ENCODE peak calls at places on chromosomes 3 and 15, in five cellular contexts. One of them, this sample, is unnamed.

GRCh38 chr15:63928185-63928852 is 94.6 kb upstream of the HERC1 start:
- DNase-seq in NCI-H510A treated with DMSO at 0.1 percent for 48 hours: no peak
- DNase-seq in pancreas: no peak
- DNase-seq in progenitor cell of endocrine pancreas: no peak
- DNase-seq in mucosa of gallbladder: no peak
- DNase-seq in this sample: no peak

GRCh38 chr3:115399751-115400150 is 223.6 kb upstream of the GAP43 start:
- DNase-seq in NCI-H510A treated with DMSO at 0.1 percent for 48 hours: no peak
- DNase-seq in pancreas: no peak
- DNase-seq in progenitor cell of endocrine pancreas: no peak
- DNase-seq in mucosa of gallbladder: no peak
- DNase-seq in this sample: no peak

GRCh38 chr15:31392761-31393401 is 66.2 kb downstream of the KLF13 start:
- DNase-seq in NCI-H510A treated with DMSO at 0.1 percent for 48 hours: no peak
- DNase-seq in pancreas: peak; percentile 86
- DNase-seq in progenitor cell of endocrine pancreas: no peak
- DNase-seq in mucosa of gallbladder: peak; percentile 17
- DNase-seq in this sample: no peak

GRCh38 chr15:34116620-34117019 is 14.7 kb downstream of the PGBD4 start:
- DNase-seq in NCI-H510A treated with DMSO at 0.1 percent for 48 hours: no peak
- DNase-seq in pancreas: no peak
- DNase-seq in progenitor cell of endocrine pancreas: no peak
- DNase-seq in mucosa of gallbladder: no peak
- DNase-seq in this sample: no peak

GRCh38 chr3:32200490-32200889 is 38.0 kb upstream of the CMTM8 start:
- DNase-seq in NCI-H510A treated with DMSO at 0.1 percent for 48 hours: no peak
- DNase-seq in pancreas: no peak
- DNase-seq in progenitor cell of endocrine pancreas: no peak
- DNase-seq in mucosa of gallbladder: no peak
- DNase-seq in this sample: no peak

GRCh38 chr15:95929232-95929846 is 401.2 kb upstream of the NR2F2 start:
- DNase-seq in NCI-H510A treated with DMSO at 0.1 percent for 48 hours: no peak
- DNase-seq in pancreas: no peak
- DNase-seq in progenitor cell of endocrine pancreas: no peak
- DNase-seq in mucosa of gallbladder: no peak
- DNase-seq in this sample: no peak

GRCh38 chr15:48682949-48683651 is 37.6 kb upstream of the FBN1 start:
- DNase-seq in NCI-H510A treated with DMSO at 0.1 percent for 48 hours: no peak
- DNase-seq in pancreas: no peak
- DNase-seq in progenitor cell of endocrine pancreas: no peak
- DNase-seq in mucosa of gallbladder: peak; percentile 59
- DNase-seq in this sample: no peak

GRCh38 chr15:56523521-56523920 is 58.6 kb upstream of the MNS1 start:
- DNase-seq in NCI-H510A treated with DMSO at 0.1 percent for 48 hours: no peak
- DNase-seq in pancreas: no peak
- DNase-seq in progenitor cell of endocrine pancreas: no peak
- DNase-seq in mucosa of gallbladder: no peak
- DNase-seq in this sample: no peak

GRCh38 chr15:42444415-42445063 is 46.4 kb downstream of the ZNF106 start:
- DNase-seq in NCI-H510A treated with DMSO at 0.1 percent for 48 hours: no peak
- DNase-seq in pancreas: no peak
- DNase-seq in progenitor cell of endocrine pancreas: no peak
- DNase-seq in mucosa of gallbladder: no peak
- DNase-seq in this sample: peak; percentile 33

GRCh38 chr15:40081691-40082194 is 26.9 kb downstream of the BMF start:
- DNase-seq in NCI-H510A treated with DMSO at 0.1 percent for 48 hours: peak; percentile 13
- DNase-seq in pancreas: no peak
- DNase-seq in progenitor cell of endocrine pancreas: peak; percentile 55
- DNase-seq in mucosa of gallbladder: peak; percentile 86
- DNase-seq in this sample: no peak

GRCh38 chr3:172524611-172525010 is 1.4 kb upstream of the TNFSF10 start:
- DNase-seq in NCI-H510A treated with DMSO at 0.1 percent for 48 hours: no peak
- DNase-seq in pancreas: no peak
- DNase-seq in progenitor cell of endocrine pancreas: no peak
- DNase-seq in mucosa of gallbladder: no peak
- DNase-seq in this sample: no peak

GRCh38 chr3:44289882-44290462 is 48.3 kb downstream of the TOPAZ1 start:
- DNase-seq in NCI-H510A treated with DMSO at 0.1 percent for 48 hours: no peak
- DNase-seq in pancreas: no peak
- DNase-seq in progenitor cell of endocrine pancreas: no peak
- DNase-seq in mucosa of gallbladder: no peak
- DNase-seq in this sample: no peak

GRCh38 chr3:9944271-9944670 is 7.9 kb downstream of the PRRT3 start:
- DNase-seq in NCI-H510A treated with DMSO at 0.1 percent for 48 hours: no peak
- DNase-seq in pancreas: no peak
- DNase-seq in progenitor cell of endocrine pancreas: no peak
- DNase-seq in mucosa of gallbladder: no peak
- DNase-seq in this sample: no peak

GRCh38 chr15:81265944-81266775 is 57.8 kb downstream of the STARD5 start:
- DNase-seq in NCI-H510A treated with DMSO at 0.1 percent for 48 hours: peak; percentile 70
- DNase-seq in pancreas: peak; percentile 90
- DNase-seq in progenitor cell of endocrine pancreas: peak; percentile 72
- DNase-seq in mucosa of gallbladder: peak; percentile 86
- DNase-seq in this sample: peak; percentile 68

GRCh38 chr15:85690546-85691226 is 104.0 kb downstream of the KLHL25 start:
- DNase-seq in NCI-H510A treated with DMSO at 0.1 percent for 48 hours: no peak
- DNase-seq in pancreas: no peak
- DNase-seq in progenitor cell of endocrine pancreas: no peak
- DNase-seq in mucosa of gallbladder: no peak
- DNase-seq in this sample: no peak

GRCh38 chr3:58422756-58423324 is 10.8 kb downstream of the PDHB start:
- DNase-seq in NCI-H510A treated with DMSO at 0.1 percent for 48 hours: no peak
- DNase-seq in pancreas: no peak
- DNase-seq in progenitor cell of endocrine pancreas: no peak
- DNase-seq in mucosa of gallbladder: no peak
- DNase-seq in this sample: no peak

GRCh38 chr15:66488525-66488924 is 9.0 kb downstream of the SNAPC5 start:
- DNase-seq in NCI-H510A treated with DMSO at 0.1 percent for 48 hours: no peak
- DNase-seq in pancreas: no peak
- DNase-seq in progenitor cell of endocrine pancreas: no peak
- DNase-seq in mucosa of gallbladder: no peak
- DNase-seq in this sample: no peak

GRCh38 chr3:9147215-9147895 is 102.1 kb downstream of the SRGAP3 start:
- DNase-seq in NCI-H510A treated with DMSO at 0.1 percent for 48 hours: no peak
- DNase-seq in pancreas: no peak
- DNase-seq in progenitor cell of endocrine pancreas: no peak
- DNase-seq in mucosa of gallbladder: no peak
- DNase-seq in this sample: no peak

GRCh38 chr15:74956648-74957300 is at the start of gene RPP25:
- DNase-seq in NCI-H510A treated with DMSO at 0.1 percent for 48 hours: peak; percentile 59
- DNase-seq in pancreas: peak; percentile 91
- DNase-seq in progenitor cell of endocrine pancreas: peak; percentile 36
- DNase-seq in mucosa of gallbladder: peak; percentile 78
- DNase-seq in this sample: peak; percentile 29

GRCh38 chr3:27095588-27096222 is 273.5 kb downstream of the NEK10 start:
- DNase-seq in NCI-H510A treated with DMSO at 0.1 percent for 48 hours: no peak
- DNase-seq in pancreas: no peak
- DNase-seq in progenitor cell of endocrine pancreas: no peak
- DNase-seq in mucosa of gallbladder: no peak
- DNase-seq in this sample: no peak

GRCh38 chr15:62503451-62503850 is 338.4 kb upstream of the C2CD4B start:
- DNase-seq in NCI-H510A treated with DMSO at 0.1 percent for 48 hours: no peak
- DNase-seq in pancreas: no peak
- DNase-seq in progenitor cell of endocrine pancreas: no peak
- DNase-seq in mucosa of gallbladder: no peak
- DNase-seq in this sample: no peak

GRCh38 chr3:70176224-70176623 is 136.2 kb downstream of the MDFIC2 start:
- DNase-seq in NCI-H510A treated with DMSO at 0.1 percent for 48 hours: no peak
- DNase-seq in pancreas: no peak
- DNase-seq in progenitor cell of endocrine pancreas: no peak
- DNase-seq in mucosa of gallbladder: no peak
- DNase-seq in this sample: no peak

GRCh38 chr3:49607796-49608195 is 53.5 kb downstream of the BSN start:
- DNase-seq in NCI-H510A treated with DMSO at 0.1 percent for 48 hours: no peak
- DNase-seq in pancreas: no peak
- DNase-seq in progenitor cell of endocrine pancreas: no peak
- DNase-seq in mucosa of gallbladder: no peak
- DNase-seq in this sample: peak; percentile 32

GRCh38 chr3:155416500-155417118 is 123.1 kb upstream of the STRIT1 start:
- DNase-seq in NCI-H510A treated with DMSO at 0.1 percent for 48 hours: no peak
- DNase-seq in pancreas: no peak
- DNase-seq in progenitor cell of endocrine pancreas: no peak
- DNase-seq in mucosa of gallbladder: no peak
- DNase-seq in this sample: no peak

GRCh38 chr3:75342425-75342824 is 321.7 kb upstream of the FRG2C start:
- DNase-seq in NCI-H510A treated with DMSO at 0.1 percent for 48 hours: no peak
- DNase-seq in pancreas: no peak
- DNase-seq in progenitor cell of endocrine pancreas: no peak
- DNase-seq in mucosa of gallbladder: no peak
- DNase-seq in this sample: no peak

GRCh38 chr3:120678984-120679383 is 3.1 kb downstream of the HGD start:
- DNase-seq in NCI-H510A treated with DMSO at 0.1 percent for 48 hours: no peak
- DNase-seq in pancreas: no peak
- DNase-seq in progenitor cell of endocrine pancreas: no peak
- DNase-seq in mucosa of gallbladder: no peak
- DNase-seq in this sample: no peak

GRCh38 chr3:65402597-65402996 is 636.1 kb downstream of the MAGI1 start:
- DNase-seq in NCI-H510A treated with DMSO at 0.1 percent for 48 hours: no peak
- DNase-seq in pancreas: no peak
- DNase-seq in progenitor cell of endocrine pancreas: no peak
- DNase-seq in mucosa of gallbladder: peak; percentile 16
- DNase-seq in this sample: no peak

GRCh38 chr3:129315386-129315991 is 36.8 kb downstream of the HMCES start:
- DNase-seq in NCI-H510A treated with DMSO at 0.1 percent for 48 hours: no peak
- DNase-seq in pancreas: peak; percentile 87
- DNase-seq in progenitor cell of endocrine pancreas: no peak
- DNase-seq in mucosa of gallbladder: peak; percentile 38
- DNase-seq in this sample: peak; percentile 58

GRCh38 chr3:180970931-180971330 is 18.6 kb downstream of the DNAJC19 start:
- DNase-seq in NCI-H510A treated with DMSO at 0.1 percent for 48 hours: no peak
- DNase-seq in pancreas: no peak
- DNase-seq in progenitor cell of endocrine pancreas: no peak
- DNase-seq in mucosa of gallbladder: no peak
- DNase-seq in this sample: no peak

GRCh38 chr3:80263260-80263659 is 495.5 kb upstream of the ROBO1 start:
- DNase-seq in NCI-H510A treated with DMSO at 0.1 percent for 48 hours: no peak
- DNase-seq in pancreas: no peak
- DNase-seq in progenitor cell of endocrine pancreas: no peak
- DNase-seq in mucosa of gallbladder: no peak
- DNase-seq in this sample: no peak

GRCh38 chr3:117193390-117193789 is 483.8 kb downstream of the TUSC7 start:
- DNase-seq in NCI-H510A treated with DMSO at 0.1 percent for 48 hours: no peak
- DNase-seq in pancreas: no peak
- DNase-seq in progenitor cell of endocrine pancreas: no peak
- DNase-seq in mucosa of gallbladder: no peak
- DNase-seq in this sample: no peak

GRCh38 chr15:66654718-66655375 is 47.2 kb upstream of the SMAD6 start:
- DNase-seq in NCI-H510A treated with DMSO at 0.1 percent for 48 hours: no peak
- DNase-seq in pancreas: no peak
- DNase-seq in progenitor cell of endocrine pancreas: no peak
- DNase-seq in mucosa of gallbladder: no peak
- DNase-seq in this sample: no peak

GRCh38 chr3:187748050-187748481 is 2.8 kb upstream of the BCL6 start:
- DNase-seq in NCI-H510A treated with DMSO at 0.1 percent for 48 hours: peak; percentile 83
- DNase-seq in pancreas: peak; percentile 92
- DNase-seq in progenitor cell of endocrine pancreas: peak; percentile 91
- DNase-seq in mucosa of gallbladder: peak; percentile 94
- DNase-seq in this sample: peak; percentile 96